ENCODE peak calls at places on chromosomes 7 and 10, in five cellular contexts. J is pons, O is WTC11, N is dorsolateral prefrontal cortex, L is NCI-H460. T is an unnamed sample.

GRCh38 chr10:23075672-23076071 is 19.7 kb upstream of the MSRB2 start:
- DNase-seq in J (no peak), O (no peak), N (no peak), L (no peak), T (no peak)

GRCh38 chr7:128410092-128410665 is 397 bp upstream of the IMPDH1 start:
- DNase-seq in J (peak; percentile 30), O (peak; percentile 60), N (no peak), L (peak; percentile 60), T (no peak)

GRCh38 chr10:110192552-110192951 is 14.9 kb upstream of the MXI1 start:
- DNase-seq in J (no peak), O (peak; percentile 48), N (no peak), L (no peak), T (no peak)

GRCh38 chr10:46231087-46231486 is 55.7 kb upstream of the ANTXRL start:
- DNase-seq in J (no peak), O (no peak), N (no peak), L (no peak), T (no peak)

GRCh38 chr10:133379152-133379800 is at the start of gene PAOX:
- DNase-seq in J (no peak), O (peak; percentile 70), N (peak; percentile 48), L (peak; percentile 50), T (peak; percentile 8)

GRCh38 chr7:107890493-107890961 is 456 bp upstream of the DLD start:
- DNase-seq in J (no peak), O (no peak), N (no peak), L (no peak), T (no peak)

GRCh38 chr7:92359801-92360200 is 87.5 kb upstream of the GATAD1 start:
- DNase-seq in J (no peak), O (no peak), N (no peak), L (no peak), T (no peak)

GRCh38 chr7:150811-151221 is 41.6 kb upstream of the FAM20C start:
- DNase-seq in J (peak; percentile 8), O (peak; percentile 9), N (peak; percentile 1), L (no peak), T (no peak)

GRCh38 chr10:49571419-49571818 is 32.5 kb upstream of the ERCC6 start:
- DNase-seq in J (no peak), O (no peak), N (no peak), L (no peak), T (no peak)

GRCh38 chr7:17902599-17902998 is 37.7 kb downstream of the SNX13 start:
- DNase-seq in J (no peak), O (peak; percentile 73), N (no peak), L (no peak), T (no peak)

GRCh38 chr7:2570021-2570420 is 11.2 kb downstream of the IQCE start:
- DNase-seq in J (no peak), O (no peak), N (no peak), L (no peak), T (no peak)

GRCh38 chr10:30821269-30821993 is 191.9 kb upstream of the LYZL2 start:
- DNase-seq in J (no peak), O (no peak), N (no peak), L (no peak), T (no peak)

GRCh38 chr7:11895352-11895751 is 63.4 kb upstream of the THSD7A start:
- DNase-seq in J (no peak), O (no peak), N (no peak), L (no peak), T (no peak)

GRCh38 chr7:155252388-155252957 is 45.2 kb upstream of the INSIG1 start:
- DNase-seq in J (no peak), O (no peak), N (no peak), L (no peak), T (no peak)

GRCh38 chr7:84231157-84231556 is 36.6 kb upstream of the SEMA3A start:
- DNase-seq in J (no peak), O (no peak), N (no peak), L (peak; percentile 9), T (no peak)

GRCh38 chr10:117214401-117214800 is 17.1 kb downstream of the KCNK18 start:
- DNase-seq in J (no peak), O (no peak), N (no peak), L (no peak), T (no peak)

GRCh38 chr7:81206217-81206616 is 287.4 kb upstream of the SEMA3C start:
- DNase-seq in J (no peak), O (no peak), N (no peak), L (no peak), T (no peak)

GRCh38 chr10:95818663-95819062 is 62.7 kb downstream of the ENTPD1 start:
- DNase-seq in J (no peak), O (no peak), N (no peak), L (no peak), T (no peak)

GRCh38 chr7:13839063-13839462 is 150.4 kb downstream of the ETV1 start:
- DNase-seq in J (no peak), O (no peak), N (no peak), L (no peak), T (peak; percentile 94)

GRCh38 chr7:121020652-121021051 is 32.1 kb downstream of the CPED1 start:
- DNase-seq in J (no peak), O (no peak), N (no peak), L (peak; percentile 65), T (no peak)

GRCh38 chr7:108452707-108453106 is 3.5 kb downstream of the NRCAM start:
- DNase-seq in J (no peak), O (no peak), N (no peak), L (peak; percentile 55), T (no peak)

GRCh38 chr10:22597142-22597541 is 117.2 kb downstream of the PIP4K2A start:
- DNase-seq in J (no peak), O (no peak), N (no peak), L (no peak), T (no peak)

GRCh38 chr10:7475046-7475860 is 64.4 kb upstream of the SFMBT2 start:
- DNase-seq in J (peak; percentile 69), O (peak; percentile 50), N (no peak), L (no peak), T (no peak)